ENCODE peak calls at places on chromosomes 12 and 14, in eight cellular contexts. X is HTR-8/SVneo; L is upper lobe of left lung; G is activated gamma-delta T cell treated with anti-CD3 and anti-CD28 coated beads, Interleukin-2, amount 50 U/mL, for 16 hours; B is prostate gland; N is left lobe of liver; H is T-cell; A is stimulated activated CD4-positive, alpha-beta T cell treated with anti-CD3 and anti-CD28 coated beads, Interleukin-15, amount 100 ng/mL, for 48 hours. C is an unnamed sample.

GRCh38 chr14:80152166-80152565 is 59.1 kb downstream of the DIO2 start:
- DNase-seq in X (no peak), L (no peak), G (no peak), B (no peak), N (no peak), H (no peak), A (no peak), C (no peak)

GRCh38 chr12:108446766-108447165 is 68.3 kb upstream of the FICD start:
- DNase-seq in X (no peak), L (no peak), G (no peak), B (no peak), N (no peak), H (no peak), A (no peak), C (no peak)

GRCh38 chr14:23154876-23155587 is 28.4 kb downstream of the SLC7A8 start:
- DNase-seq in X (no peak), L (no peak), G (no peak), B (peak; percentile 91), N (no peak), H (no peak), A (no peak), C (peak; percentile 88)

GRCh38 chr12:386651-387050 is 2.5 kb downstream of the KDM5A start:
- DNase-seq in X (no peak), L (no peak), G (no peak), B (no peak), N (no peak), H (no peak), A (no peak), C (no peak)

GRCh38 chr12:48956279-48957140 is 777 bp downstream of the ARF3 start:
- DNase-seq in X (peak; percentile 93), L (peak; percentile 83), G (no peak), B (peak; percentile 86), N (peak; percentile 57), H (no peak), A (no peak), C (peak; percentile 93)

GRCh38 chr12:54948171-54948570 is 36.4 kb downstream of the TESPA1 start:
- DNase-seq in X (no peak), L (no peak), G (no peak), B (no peak), N (no peak), H (no peak), A (no peak), C (no peak)

GRCh38 chr12:95859947-95860850 is 1.4 kb downstream of the SNRPF start:
- DNase-seq in X (no peak), L (no peak), G (no peak), B (no peak), N (no peak), H (no peak), A (no peak), C (no peak)

GRCh38 chr12:127785936-127786335 is 481.0 kb upstream of the TMEM132C start:
- DNase-seq in X (no peak), L (no peak), G (no peak), B (no peak), N (no peak), H (no peak), A (no peak), C (no peak)

GRCh38 chr12:7269273-7269672 is 34.6 kb upstream of the ACSM4 start:
- DNase-seq in X (no peak), L (no peak), G (no peak), B (no peak), N (no peak), H (no peak), A (no peak), C (no peak)

GRCh38 chr14:54564799-54565235 is 2.1 kb upstream of the SAMD4A start:
- DNase-seq in X (peak; percentile 60), L (no peak), G (peak; percentile 23), B (no peak), N (no peak), H (no peak), A (no peak), C (no peak)

C was measured in suprapubic skin.